ENCODE peak calls at places on chromosome 16, in five cellular contexts. E is BE2C, P is neural progenitor cell, V is cardiac fibroblast, W is fibroblast of mammary gland. M is an unnamed sample.
A peak's percentile ranks its signal among the peaks of the same experiment; 100 is the strongest.

GRCh38 chr16:69329369-69330285 is 761 bp downstream of the PDF start:
- DNase-seq in V (no peak), W (no peak), P (peak; percentile 55), E (no peak), M (no peak)

GRCh38 chr16:86732621-86733297 is 154.4 kb downstream of the FOXL1 start:
- DNase-seq in P (peak; percentile 81), E (no peak), V (peak; percentile 34), W (peak; percentile 46), M (no peak)

GRCh38 chr16:83233153-83233552 is 574.6 kb upstream of the HSBP1 start:
- DNase-seq in P (no peak), V (peak; percentile 6), W (peak; percentile 46), E (no peak), M (no peak)

GRCh38 chr16:86660623-86661022 is 82.3 kb downstream of the FOXL1 start:
- DNase-seq in P (no peak), V (no peak), W (no peak), E (no peak), M (no peak)

GRCh38 chr16:28845173-28846079 is 722 bp downstream of the TUFM start:
- DNase-seq in W (peak; percentile 45), E (no peak), P (peak; percentile 32), V (no peak), M (no peak)

GRCh38 chr16:68362314-68362913 is 51.6 kb downstream of the PRMT7 start:
- DNase-seq in E (peak; percentile 64), W (no peak), V (no peak), P (no peak), M (no peak)

GRCh38 chr16:12046651-12047050 is 70.1 kb downstream of the SNX29 start:
- DNase-seq in W (no peak), E (no peak), V (no peak), P (no peak), M (no peak)

GRCh38 chr16:84983308-84983707 is 28.0 kb downstream of the ZDHHC7 start:
- DNase-seq in W (no peak), V (no peak), E (no peak), P (no peak), M (no peak)

GRCh38 chr16:51881731-51882130 is 665.2 kb downstream of the TOX3 start:
- DNase-seq in W (no peak), V (peak; percentile 45), P (no peak), E (no peak), M (no peak)

GRCh38 chr16:53207810-53208752 is 153.3 kb downstream of the CHD9 start:
- DNase-seq in W (peak; percentile 89), P (peak; percentile 86), E (peak; percentile 67), V (peak; percentile 90), M (peak; percentile 41)

GRCh38 chr16:70159355-70160348 is 13.9 kb upstream of the CLEC18C start:
- DNase-seq in E (no peak), W (peak; percentile 45), P (no peak), V (no peak), M (no peak)

GRCh38 chr16:31472559-31473203 is 729 bp downstream of the TGFB1I1 start:
- DNase-seq in V (peak; percentile 96), E (peak; percentile 95), W (peak; percentile 94), P (peak; percentile 48), M (peak; percentile 70)

GRCh38 chr16:72939247-72939646 is 108.7 kb downstream of the ZFHX3 start:
- DNase-seq in P (no peak), V (peak; percentile 78), W (peak; percentile 72), E (peak; percentile 53), M (no peak)

GRCh38 chr16:11144122-11144521 is 111.9 kb downstream of the SOCS1 start:
- DNase-seq in E (no peak), P (peak; percentile 32), V (no peak), W (no peak), M (no peak)

GRCh38 chr16:56422896-56423441 is 2.4 kb downstream of the AMFR start:
- DNase-seq in E (no peak), P (peak; percentile 52), V (no peak), W (no peak), M (no peak)
- H3K4me3 ChIP-seq in E (no peak overlapping the region), P (peak overlapping the region; percentile 93), V (no peak overlapping the region), W (no peak overlapping the region), M (no peak overlapping the region)

GRCh38 chr16:13968835-13969234 is 48.9 kb downstream of the ERCC4 start:
- DNase-seq in V (no peak), P (peak; percentile 27), E (no peak), W (no peak), M (no peak)
- TF ChIP-seq CTCF in V (no peak), P (peak; percentile 30), E (peak; percentile 22), W (no peak), M (no peak)

GRCh38 chr16:681746-682427 is 1.7 kb downstream of the STUB1 start:
- DNase-seq in P (no peak), W (peak; percentile 66), V (peak; percentile 31), E (peak; percentile 47), M (no peak)

GRCh38 chr16:683396-684066 is 603 bp downstream of the JMJD8 start:
- DNase-seq in W (no peak), E (no peak), P (peak; percentile 33), V (no peak), M (no peak)

GRCh38 chr16:680967-681745 is 946 bp downstream of the STUB1 start:
- DNase-seq in V (peak; percentile 58), E (peak; percentile 50), W (peak; percentile 77), P (peak; percentile 53), M (no peak)

GRCh38 chr16:684067-684794 is at the start of gene JMJD8:
- DNase-seq in E (peak; percentile 99), V (peak; percentile 97), P (peak; percentile 97), W (peak; percentile 91), M (peak; percentile 69)

GRCh38 chr16:682493-683395 is 1.4 kb downstream of the JMJD8 start:
- DNase-seq in E (no peak), V (no peak), P (no peak), W (no peak), M (no peak)
- H3K4me3 ChIP-seq in E (peak overlapping the region; percentile 69), V (peak overlapping the region; percentile 62), P (peak overlapping the region; percentile 55), W (peak overlapping the region; percentile 46), M (peak overlapping the region; percentile 63)

DNA sequence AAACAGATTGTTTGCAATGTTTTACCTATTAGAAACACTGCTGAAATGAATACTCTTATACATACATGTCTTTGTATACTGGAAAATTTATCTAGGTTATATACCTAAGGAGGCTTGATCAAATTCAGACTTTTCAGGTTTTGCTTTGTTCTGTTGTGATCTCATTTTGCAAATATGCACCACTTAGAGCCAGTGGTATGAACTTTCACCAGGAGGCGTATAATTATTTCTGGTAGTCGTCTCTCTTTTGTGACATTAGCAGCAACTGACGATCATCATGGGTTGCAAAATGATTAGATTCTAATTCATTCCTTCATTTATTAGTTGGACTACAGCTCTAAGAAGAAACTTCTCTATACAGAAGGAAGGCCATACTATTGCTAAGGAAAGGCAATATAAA is 26.9 kb downstream of the AP1G1 start:
- DNase-seq in W (peak; percentile 16), V (no peak), E (no peak), P (no peak), M (no peak)
- TF ChIP-seq CTCF in W (no peak), V (no peak), E (no peak), P (no peak), M (no peak)

GRCh38 chr16:79618712-79619050 is 18.1 kb upstream of the MAF start:
- DNase-seq in P (no peak), E (no peak), V (no peak), W (no peak), M (no peak)
- H3K4me3 ChIP-seq in P (no peak overlapping the region), E (no peak overlapping the region), V (no peak overlapping the region), W (no peak overlapping the region), M (no peak overlapping the region)

DNA sequence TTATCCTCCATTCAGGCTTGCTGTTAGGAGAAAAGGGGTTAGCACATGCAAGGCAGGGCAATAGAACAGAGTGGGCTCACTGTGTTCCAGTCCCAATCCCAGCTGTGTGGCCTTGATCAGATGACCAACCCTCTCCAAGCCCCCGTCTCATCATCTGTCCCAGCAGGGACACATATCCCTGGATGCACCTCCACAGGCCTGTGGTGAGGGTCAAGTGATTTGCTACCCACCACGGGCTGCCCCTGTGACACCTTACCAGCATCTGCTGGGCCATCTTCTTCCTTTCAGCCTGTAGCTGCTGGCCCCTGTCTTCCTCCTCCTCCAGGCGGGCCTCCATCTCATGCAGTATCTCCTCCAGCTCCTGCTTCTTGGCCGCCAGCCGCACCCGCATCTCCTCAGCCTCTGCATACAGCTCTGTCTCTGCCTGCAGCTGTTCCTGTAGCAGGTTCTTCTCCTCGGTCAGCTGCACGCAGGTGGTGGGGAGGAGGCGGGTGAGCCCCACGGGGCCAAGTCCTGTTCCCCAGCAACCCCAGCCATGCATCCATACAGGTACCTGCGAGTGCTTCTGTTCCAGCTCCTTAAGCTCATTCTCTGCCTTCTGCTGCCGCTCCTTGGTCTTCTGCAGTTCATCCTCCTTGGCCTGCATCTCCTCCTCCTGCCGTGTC is 91.3 kb downstream of the NDE1 start:
- DNase-seq in W (no peak), E (no peak), P (no peak), V (no peak), M (no peak)
- TF ChIP-seq CTCF in W (no peak), E (no peak), P (no peak), V (no peak), M (no peak)

GRCh38 chr16:67197704-67198103 is 1.2 kb upstream of the ELMO3 start:
- DNase-seq in V (no peak), P (no peak), E (no peak), W (no peak), M (no peak)
- H3K4me3 ChIP-seq in V (no peak overlapping the region), P (no peak overlapping the region), E (no peak overlapping the region), W (no peak overlapping the region), M (no peak overlapping the region)

GRCh38 chr16:58515125-58515870 is at the start of gene SETD6:
- DNase-seq in V (peak; percentile 89), E (peak; percentile 93), P (peak; percentile 93), W (peak; percentile 87), M (peak; percentile 27)
- TF ChIP-seq CTCF in V (peak; percentile 19), E (peak; percentile 6), P (peak; percentile 35), W (no peak), M (no peak)

GRCh38 chr16:48246066-48246465 is 1.3 kb downstream of the ABCC11 start:
- DNase-seq in P (no peak), W (peak; percentile 43), E (no peak), V (peak; percentile 47), M (no peak)

GRCh38 chr16:48250520-48251278 is 3.4 kb upstream of the ABCC11 start:
- DNase-seq in W (no peak), P (no peak), E (no peak), V (no peak), M (no peak)

GRCh38 chr16:48244080-48244862 is at the start of gene LONP2:
- DNase-seq in E (peak; percentile 89), P (peak; percentile 88), W (peak; percentile 88), V (peak; percentile 91), M (peak; percentile 48)

GRCh38 chr16:48244863-48245195 is 729 bp downstream of the LONP2 start:
- DNase-seq in P (no peak), V (no peak), E (no peak), W (no peak), M (no peak)

GRCh38 chr16:48247311-48247710 is at the start of gene ABCC11:
- DNase-seq in P (no peak), V (no peak), E (no peak), W (no peak), M (no peak)
- H3K4me3 ChIP-seq in P (no peak within 1 kb of the TSS), V (no peak within 1 kb of the TSS), E (no peak within 1 kb of the TSS), W (no peak within 1 kb of the TSS), M (no peak within 1 kb of the TSS)

GRCh38 chr16:16096161-16096857 is 127.0 kb downstream of the ABCC6 start:
- DNase-seq in E (no peak), V (peak; percentile 75), W (peak; percentile 38), P (peak; percentile 18), M (peak; percentile 25)
- TF ChIP-seq CTCF in E (no peak), V (peak; percentile 50), W (peak; percentile 45), P (peak; percentile 46), M (peak; percentile 51)